ENCODE peak calls at places on chromosomes 16 and 17, in six cellular contexts. One of them, this sample, is unnamed.

GRCh38 chr17:44940768-44941167 is 6.8 kb downstream of the KIF18B start:
- DNase-seq in fibroblast of lung: no peak
- DNase-seq in HCT116: no peak
- DNase-seq in PC-3: no peak
- DNase-seq in GM23248: no peak
- DNase-seq in DND-41: no peak
- DNase-seq in this sample: no peak

GRCh38 chr16:68717684-68718083 is 19.4 kb upstream of the CDH1 start:
- DNase-seq in fibroblast of lung: no peak
- DNase-seq in HCT116: no peak
- DNase-seq in PC-3: no peak
- DNase-seq in GM23248: no peak
- DNase-seq in DND-41: no peak
- DNase-seq in this sample: no peak

GRCh38 chr17:37179893-37180292 is 195.9 kb upstream of the C17orf78 start:
- DNase-seq in fibroblast of lung: peak; percentile 72
- DNase-seq in HCT116: peak; percentile 10
- DNase-seq in PC-3: peak; percentile 74
- DNase-seq in GM23248: peak; percentile 78
- DNase-seq in DND-41: no peak
- DNase-seq in this sample: no peak

GRCh38 chr16:10608687-10609409 is 28.4 kb upstream of the EMP2 start:
- DNase-seq in fibroblast of lung: peak; percentile 42
- DNase-seq in HCT116: no peak
- DNase-seq in PC-3: no peak
- DNase-seq in GM23248: peak; percentile 73
- DNase-seq in DND-41: no peak
- DNase-seq in this sample: no peak

GRCh38 chr16:13756411-13756810 is 163.5 kb upstream of the ERCC4 start:
- DNase-seq in fibroblast of lung: no peak
- DNase-seq in HCT116: no peak
- DNase-seq in PC-3: no peak
- DNase-seq in GM23248: no peak
- DNase-seq in DND-41: no peak
- DNase-seq in this sample: peak; percentile 93

GRCh38 chr17:61159415-61159814 is 240.2 kb upstream of the TBX2 start:
- DNase-seq in fibroblast of lung: peak; percentile 43
- DNase-seq in HCT116: no peak
- DNase-seq in PC-3: no peak
- DNase-seq in GM23248: peak; percentile 16
- DNase-seq in DND-41: no peak
- DNase-seq in this sample: peak; percentile 54

GRCh38 chr16:57530104-57530522 is 6.3 kb downstream of the CCDC102A start:
- DNase-seq in fibroblast of lung: peak; percentile 58
- DNase-seq in HCT116: no peak
- DNase-seq in PC-3: peak; percentile 59
- DNase-seq in GM23248: peak; percentile 62
- DNase-seq in DND-41: peak; percentile 56
- DNase-seq in this sample: no peak

GRCh38 chr16:30490210-30490609 is 17.7 kb downstream of the ITGAL start:
- DNase-seq in fibroblast of lung: no peak
- DNase-seq in HCT116: no peak
- DNase-seq in PC-3: no peak
- DNase-seq in GM23248: no peak
- DNase-seq in DND-41: no peak
- DNase-seq in this sample: peak; percentile 51

GRCh38 chr16:84519855-84520254 is 15.4 kb upstream of the MEAK7 start:
- DNase-seq in fibroblast of lung: no peak
- DNase-seq in HCT116: no peak
- DNase-seq in PC-3: no peak
- DNase-seq in GM23248: no peak
- DNase-seq in DND-41: no peak
- DNase-seq in this sample: no peak

GRCh38 chr17:15946611-15947120 is 1.7 kb downstream of the ADORA2B start:
- DNase-seq in fibroblast of lung: peak; percentile 34
- DNase-seq in HCT116: no peak
- DNase-seq in PC-3: peak; percentile 60
- DNase-seq in GM23248: peak; percentile 28
- DNase-seq in DND-41: no peak
- DNase-seq in this sample: no peak

GRCh38 chr16:76193851-76194620 is 83.2 kb upstream of the CNTNAP4 start:
- DNase-seq in fibroblast of lung: peak; percentile 4
- DNase-seq in HCT116: no peak
- DNase-seq in PC-3: no peak
- DNase-seq in GM23248: no peak
- DNase-seq in DND-41: no peak
- DNase-seq in this sample: no peak

GRCh38 chr17:28698253-28698941 is 13.3 kb downstream of the PROCA1 start:
- DNase-seq in fibroblast of lung: no peak
- DNase-seq in HCT116: no peak
- DNase-seq in PC-3: no peak
- DNase-seq in GM23248: peak; percentile 39
- DNase-seq in DND-41: no peak
- DNase-seq in this sample: no peak

GRCh38 chr17:74159226-74159840 is 44.1 kb upstream of the RPL38 start:
- DNase-seq in fibroblast of lung: no peak
- DNase-seq in HCT116: no peak
- DNase-seq in PC-3: no peak
- DNase-seq in GM23248: no peak
- DNase-seq in DND-41: no peak
- DNase-seq in this sample: no peak

GRCh38 chr17:27659685-27660084 is 28.7 kb downstream of the LGALS9 start:
- DNase-seq in fibroblast of lung: no peak
- DNase-seq in HCT116: no peak
- DNase-seq in PC-3: no peak
- DNase-seq in GM23248: no peak
- DNase-seq in DND-41: no peak
- DNase-seq in this sample: no peak

GRCh38 chr17:38603786-38604478 is 1.8 kb downstream of the SRCIN1 start:
- DNase-seq in fibroblast of lung: no peak
- DNase-seq in HCT116: no peak
- DNase-seq in PC-3: no peak
- DNase-seq in GM23248: no peak
- DNase-seq in DND-41: no peak
- DNase-seq in this sample: no peak

GRCh38 chr17:38605852-38606645 is at the start of gene SRCIN1:
- DNase-seq in fibroblast of lung: no peak
- DNase-seq in HCT116: no peak
- DNase-seq in PC-3: peak; percentile 57
- DNase-seq in GM23248: peak; percentile 58
- DNase-seq in DND-41: peak; percentile 72
- DNase-seq in this sample: peak; percentile 86

GRCh38 chr17:38606646-38607611 is 1.2 kb upstream of the SRCIN1 start:
- DNase-seq in fibroblast of lung: no peak
- DNase-seq in HCT116: no peak
- DNase-seq in PC-3: peak; percentile 48
- DNase-seq in GM23248: no peak
- DNase-seq in DND-41: no peak
- DNase-seq in this sample: no peak

GRCh38 chr17:38604479-38605229 is 1.1 kb downstream of the SRCIN1 start:
- DNase-seq in fibroblast of lung: no peak
- DNase-seq in HCT116: no peak
- DNase-seq in PC-3: no peak
- DNase-seq in GM23248: peak; percentile 34
- DNase-seq in DND-41: peak; percentile 35
- DNase-seq in this sample: peak; percentile 87

GRCh38 chr17:38605230-38605851 is 411 bp downstream of the SRCIN1 start:
- DNase-seq in fibroblast of lung: no peak
- DNase-seq in HCT116: no peak
- DNase-seq in PC-3: no peak
- DNase-seq in GM23248: no peak
- DNase-seq in DND-41: no peak
- DNase-seq in this sample: peak; percentile 89
- H3K9ac ChIP-seq in fibroblast of lung: no peak overlapping the region
- H3K9ac ChIP-seq in HCT116: peak overlapping the region; percentile 43
- H3K9ac ChIP-seq in PC-3: no peak overlapping the region
- H3K9ac ChIP-seq in GM23248: no peak overlapping the region
- H3K9ac ChIP-seq in DND-41: peak overlapping the region; percentile 71
- H3K9ac ChIP-seq in this sample: no peak overlapping the region

GRCh38 chr17:8015957-8016631 is 13.7 kb downstream of the GUCY2D start:
- DNase-seq in fibroblast of lung: no peak
- DNase-seq in HCT116: no peak
- DNase-seq in PC-3: no peak
- DNase-seq in GM23248: peak; percentile 34
- DNase-seq in DND-41: no peak
- DNase-seq in this sample: peak; percentile 52
- TF ChIP-seq EZH2 in fibroblast of lung: no peak
- TF ChIP-seq EZH2 in HCT116: no peak
- TF ChIP-seq EZH2 in PC-3: no peak
- TF ChIP-seq EZH2 in GM23248: no peak
- TF ChIP-seq EZH2 in DND-41: no peak
- TF ChIP-seq EZH2 in this sample: peak; percentile 46

GRCh38 chr17:82821554-82821953 is 18.3 kb downstream of the ZNF750 start:
- DNase-seq in fibroblast of lung: no peak
- DNase-seq in HCT116: no peak
- DNase-seq in PC-3: no peak
- DNase-seq in GM23248: no peak
- DNase-seq in DND-41: no peak
- DNase-seq in this sample: no peak

GRCh38 chr17:82822281-82822680 is 17.5 kb downstream of the ZNF750 start:
- DNase-seq in fibroblast of lung: no peak
- DNase-seq in HCT116: no peak
- DNase-seq in PC-3: no peak
- DNase-seq in GM23248: no peak
- DNase-seq in DND-41: no peak
- DNase-seq in this sample: no peak

GRCh38 chr17:82823004-82823403 is 16.8 kb downstream of the ZNF750 start:
- DNase-seq in fibroblast of lung: no peak
- DNase-seq in HCT116: no peak
- DNase-seq in PC-3: no peak
- DNase-seq in GM23248: peak; percentile 6
- DNase-seq in DND-41: no peak
- DNase-seq in this sample: peak; percentile 42

GRCh38 chr17:82819015-82819414 is 20.8 kb downstream of the ZNF750 start:
- DNase-seq in fibroblast of lung: no peak
- DNase-seq in HCT116: no peak
- DNase-seq in PC-3: peak; percentile 35
- DNase-seq in GM23248: no peak
- DNase-seq in DND-41: no peak
- DNase-seq in this sample: no peak

DNA sequence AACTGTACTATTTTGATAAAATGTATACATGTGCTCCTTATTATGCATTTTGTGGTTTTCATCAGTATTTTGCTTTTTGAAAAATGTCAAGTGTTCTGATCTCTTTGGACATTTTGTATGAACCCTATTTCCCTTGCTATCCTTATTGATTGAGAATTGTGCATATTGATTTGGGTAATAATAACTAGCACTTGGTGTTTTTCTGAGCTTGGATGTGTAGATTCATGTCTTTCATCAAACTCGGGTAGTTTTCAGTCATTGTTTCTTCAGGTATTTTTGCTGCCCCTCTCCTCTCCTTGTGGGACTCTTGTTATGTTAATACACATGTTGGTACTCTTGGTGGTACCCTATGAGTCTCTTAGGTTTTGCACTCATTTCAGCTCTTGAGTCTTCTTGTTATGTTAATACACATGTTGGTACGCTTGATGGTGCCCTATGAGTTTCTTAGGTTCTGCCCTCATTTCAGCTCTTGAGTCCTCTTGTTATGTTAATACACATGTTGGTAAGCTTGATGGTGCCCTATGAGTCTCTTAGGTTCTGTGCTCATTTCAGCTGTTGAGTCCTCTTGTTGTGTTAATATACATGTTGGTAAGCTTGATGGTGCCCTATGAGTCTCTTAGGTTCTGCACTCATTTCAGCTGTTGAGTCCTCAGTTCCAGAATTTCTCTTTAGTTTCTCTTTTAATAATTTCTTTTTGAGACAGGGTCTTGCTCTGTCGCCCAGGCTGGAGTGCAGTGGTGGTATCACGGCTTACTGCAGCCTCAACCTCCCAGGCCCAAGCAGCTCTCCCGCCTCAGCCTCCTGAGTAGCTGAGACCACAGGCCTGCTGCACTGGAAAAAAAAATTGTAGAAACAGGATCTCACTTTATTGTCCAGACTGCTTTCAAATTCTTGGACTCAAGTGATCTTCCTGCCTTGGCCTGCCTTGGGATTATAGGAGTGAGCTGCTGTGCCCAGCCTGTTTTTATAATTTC is 19.3 kb downstream of the ZNF750 start:
- DNase-seq in fibroblast of lung: no peak
- DNase-seq in HCT116: no peak
- DNase-seq in PC-3: no peak
- DNase-seq in GM23248: peak; percentile 15
- DNase-seq in DND-41: no peak
- DNase-seq in this sample: no peak
- H3K9ac ChIP-seq in fibroblast of lung: no peak overlapping the region
- H3K9ac ChIP-seq in HCT116: no peak overlapping the region
- H3K9ac ChIP-seq in PC-3: no peak overlapping the region
- H3K9ac ChIP-seq in GM23248: no peak overlapping the region
- H3K9ac ChIP-seq in DND-41: no peak overlapping the region
- H3K9ac ChIP-seq in this sample: no peak overlapping the region

GRCh38 chr16:54284931-54285413 is 1.6 kb downstream of the IRX3 start:
- DNase-seq in fibroblast of lung: no peak
- DNase-seq in HCT116: no peak
- DNase-seq in PC-3: no peak
- DNase-seq in GM23248: peak; percentile 50
- DNase-seq in DND-41: peak; percentile 77
- DNase-seq in this sample: peak; percentile 46
- TF ChIP-seq EZH2 in fibroblast of lung: peak; percentile 74
- TF ChIP-seq EZH2 in HCT116: no peak
- TF ChIP-seq EZH2 in PC-3: no peak
- TF ChIP-seq EZH2 in GM23248: no peak
- TF ChIP-seq EZH2 in DND-41: no peak
- TF ChIP-seq EZH2 in this sample: no peak